ENCODE peak calls at places on chromosomes 3 and 15, in nine cellular contexts. E is stromal cell of bone marrow; Q is kidney tubule cell; N is germinal center; Y is cardiac muscle cell; C is HuH-7.5; F is activated CD8-positive, alpha-beta memory T cell treated with anti-CD3 and anti-CD28 coated beads, Interleukin-2, amount 50 U/mL, for 48 hours; J is KBM-7; V is left cardiac atrium. T is an unnamed sample.

GRCh38 chr3:57048052-57048671 is 12.3 kb upstream of the SPATA12 start:
- DNase-seq in E (peak; percentile 92), Q (no peak), N (no peak), Y (peak; percentile 51), C (no peak), F (no peak), J (peak; percentile 83), V (no peak), T (no peak)

GRCh38 chr15:86403221-86403620 is 323.6 kb downstream of the AGBL1 start:
- DNase-seq in E (no peak), Q (no peak), N (no peak), Y (no peak), C (no peak), F (no peak), J (no peak), V (no peak), T (no peak)

GRCh38 chr15:80061581-80061980 is 2.1 kb downstream of the ZFAND6 start:
- DNase-seq in E (no peak), Q (no peak), N (no peak), Y (peak; percentile 21), C (no peak), F (no peak), J (no peak), V (no peak), T (no peak)

GRCh38 chr15:57772223-57772957 is 65.9 kb downstream of the POLR2M start:
- DNase-seq in E (peak; percentile 61), Q (peak; percentile 51), N (no peak), Y (no peak), C (no peak), F (no peak), J (no peak), V (no peak), T (no peak)

GRCh38 chr15:44009056-44009455 is 182.3 kb downstream of the WDR76 start:
- DNase-seq in E (peak; percentile 32), Q (peak; percentile 66), N (no peak), Y (peak; percentile 49), C (no peak), F (no peak), J (no peak), V (no peak), T (no peak)

GRCh38 chr15:92992712-92993111 is 92.6 kb downstream of the CHD2 start:
- DNase-seq in E (no peak), Q (no peak), N (no peak), Y (no peak), C (no peak), F (no peak), J (no peak), V (no peak), T (no peak)

GRCh38 chr3:159882367-159882766 is 106.3 kb upstream of the IL12A start:
- DNase-seq in E (no peak), Q (no peak), N (no peak), Y (no peak), C (no peak), F (no peak), J (no peak), V (no peak), T (no peak)

GRCh38 chr3:56796202-56796601 is 5.5 kb downstream of the ARHGEF3 start:
- DNase-seq in E (peak; percentile 38), Q (no peak), N (no peak), Y (peak; percentile 91), C (no peak), F (peak; percentile 52), J (no peak), V (no peak), T (no peak)

GRCh38 chr3:5798809-5799208 is 611.3 kb downstream of the EDEM1 start:
- DNase-seq in E (no peak), Q (no peak), N (no peak), Y (no peak), C (no peak), F (no peak), J (no peak), V (no peak), T (no peak)

GRCh38 chr3:11159421-11159904 is 5.2 kb downstream of the HRH1 start:
- DNase-seq in E (peak; percentile 80), Q (no peak), N (no peak), Y (peak; percentile 89), C (no peak), F (no peak), J (no peak), V (peak; percentile 57), T (no peak)